ENCODE peak calls at places on chromosomes 11 and 22, in five cellular contexts. L, G, D, E and F are unnamed samples.

GRCh38 chr11:128061321-128061871 is 526.0 kb downstream of the ETS1 start:
- DNase-seq in L (no peak), G (no peak), D (no peak), E (no peak), F (no peak)

GRCh38 chr11:127114035-127114434 is 113.5 kb upstream of the KIRREL3 start:
- DNase-seq in L (no peak), G (no peak), D (no peak), E (no peak), F (no peak)

GRCh38 chr22:43892183-43892894 is 526 bp upstream of the PNPLA5 start:
- DNase-seq in L (no peak), G (no peak), D (no peak), E (no peak), F (no peak)

GRCh38 chr11:33828604-33829429 is 54.5 kb upstream of the FBXO3 start:
- DNase-seq in L (no peak), G (no peak), D (peak; percentile 76), E (peak; percentile 12), F (no peak)

GRCh38 chr11:42524534-42525227 is 787.1 kb upstream of the API5 start:
- DNase-seq in L (peak; percentile 65), G (no peak), D (no peak), E (peak; percentile 44), F (no peak)

GRCh38 chr11:64649304-64649703 is 58.3 kb downstream of the SLC22A12 start:
- DNase-seq in L (peak; percentile 55), G (no peak), D (no peak), E (peak; percentile 70), F (no peak)

GRCh38 chr22:30747493-30747892 is 52.8 kb downstream of the OSBP2 start:
- DNase-seq in L (no peak), G (no peak), D (no peak), E (no peak), F (no peak)

GRCh38 chr11:113884361-113884836 is 9.0 kb upstream of the USP28 start:
- DNase-seq in L (no peak), G (no peak), D (no peak), E (peak; percentile 75), F (no peak)

GRCh38 chr22:38032681-38033521 is 24.3 kb upstream of the PICK1 start:
- DNase-seq in L (no peak), G (no peak), D (peak; percentile 43), E (no peak), F (no peak)

GRCh38 chr11:9566561-9567063 is 6.9 kb upstream of the WEE1 start:
- DNase-seq in L (no peak), G (no peak), D (no peak), E (no peak), F (no peak)

GRCh38 chr22:43860126-43860525 is 2.2 kb downstream of the SULT4A1 start:
- DNase-seq in L (peak; percentile 68), G (no peak), D (no peak), E (peak; percentile 83), F (no peak)

GRCh38 chr11:77062924-77063323 is 3.8 kb upstream of the CAPN5 start:
- DNase-seq in L (no peak), G (no peak), D (no peak), E (no peak), F (no peak)

GRCh38 chr11:116078101-116078561 is 573.9 kb upstream of the CADM1 start:
- DNase-seq in L (peak; percentile 32), G (no peak), D (no peak), E (peak; percentile 69), F (no peak)

GRCh38 chr22:30221121-30221992 is 25.2 kb downstream of the LIF start:
- DNase-seq in L (peak; percentile 90), G (no peak), D (no peak), E (no peak), F (peak; percentile 13)

GRCh38 chr11:41133023-41133422 is 326.4 kb downstream of the LRRC4C start:
- DNase-seq in L (no peak), G (no peak), D (no peak), E (no peak), F (no peak)

GRCh38 chr11:119885067-119885466 is 156.1 kb upstream of the NECTIN1 start:
- DNase-seq in L (no peak), G (no peak), D (no peak), E (no peak), F (no peak)

GRCh38 chr11:82003671-82004148 is 730.0 kb downstream of the FAM181B start:
- DNase-seq in L (no peak), G (no peak), D (no peak), E (no peak), F (no peak)

GRCh38 chr11:116930177-116930576 is 92.8 kb upstream of the APOA1 start:
- DNase-seq in L (no peak), G (no peak), D (no peak), E (no peak), F (peak; percentile 15)

GRCh38 chr11:46618789-46619188 is 1.4 kb downstream of the ATG13 start:
- DNase-seq in L (no peak), G (no peak), D (no peak), E (no peak), F (no peak)

GRCh38 chr22:24060375-24060788 is 49.3 kb downstream of the CABIN1 start:
- DNase-seq in L (no peak), G (no peak), D (no peak), E (no peak), F (no peak)

GRCh38 chr11:69402251-69402892 is 79.1 kb upstream of the LINC01488 start:
- DNase-seq in L (no peak), G (no peak), D (no peak), E (no peak), F (no peak)

GRCh38 chr11:70183483-70184176 is 19.5 kb upstream of the FADD start:
- DNase-seq in L (no peak), G (no peak), D (no peak), E (no peak), F (no peak)

GRCh38 chr11:111762981-111763643 is 3.1 kb downstream of the PPP2R1B start:
- DNase-seq in L (no peak), G (no peak), D (no peak), E (no peak), F (no peak)

GRCh38 chr11:7892751-7893356 is 38.2 kb downstream of the OR10A6 start:
- DNase-seq in L (peak; percentile 42), G (no peak), D (no peak), E (no peak), F (no peak)

GRCh38 chr22:25062378-25063095 is 110.0 kb downstream of the KIAA1671 start:
- DNase-seq in L (no peak), G (peak; percentile 61), D (no peak), E (no peak), F (peak; percentile 76)

GRCh38 chr22:37273126-37273845 is 9.0 kb upstream of the CYTH4 start:
- DNase-seq in L (no peak), G (no peak), D (peak; percentile 71), E (no peak), F (no peak)